ENCODE peak calls at places on chromosomes 3 and 15, in four cellular contexts. V is K562, C is H1, W is HepG2. N is an unnamed sample.

GRCh38 chr3:148992027-148992634 is 791 bp downstream of the GYG1 start:
- DNase-seq in V (peak), C (no peak), W (peak), N (no peak)

GRCh38 chr3:138046955-138047354 is 37.0 kb downstream of the CLDN18 start:
- DNase-seq in V (no peak), C (no peak), W (no peak), N (peak)

GRCh38 chr15:64772964-64773363 is 2.4 kb downstream of the RBPMS2 start:
- DNase-seq in V (no peak), C (no peak), W (no peak), N (no peak)

GRCh38 chr15:41230345-41230649 is 260 bp downstream of the EXD1 start:
- DNase-seq in V (no peak), C (no peak), W (no peak), N (no peak)

GRCh38 chr3:107813066-107813465 is 277.8 kb downstream of the CD47 start:
- DNase-seq in V (no peak), C (no peak), W (no peak), N (no peak)

GRCh38 chr3:32725721-32726120 is 40.7 kb downstream of the CNOT10 start:
- DNase-seq in V (no peak), C (no peak), W (no peak), N (no peak)

GRCh38 chr3:52058111-52058510 is 1.7 kb upstream of the DUSP7 start:
- DNase-seq in V (no peak), C (no peak), W (no peak), N (no peak)

GRCh38 chr3:147554332-147554731 is 145.2 kb downstream of the ZIC1 start:
- DNase-seq in V (no peak), C (no peak), W (no peak), N (no peak)

GRCh38 chr3:196638922-196639516 is 475 bp upstream of the NRROS start:
- DNase-seq in V (no peak), C (no peak), W (no peak), N (no peak)

GRCh38 chr3:106172780-106173179 is 304.0 kb upstream of the CBLB start:
- DNase-seq in V (no peak), C (no peak), W (no peak), N (peak)

GRCh38 chr3:117919611-117920010 is 1115.0 kb downstream of the IGSF11 start:
- DNase-seq in V (no peak), C (no peak), W (no peak), N (no peak)

GRCh38 chr15:59555696-59556095 is 55.9 kb upstream of the GCNT3 start:
- DNase-seq in V (no peak), C (no peak), W (no peak), N (no peak)

GRCh38 chr3:113685956-113686721 is 10.3 kb downstream of the USF3 start:
- DNase-seq in V (no peak), C (no peak), W (peak), N (no peak)

GRCh38 chr3:76826915-76827314 is 213.0 kb upstream of the ROBO2 start:
- DNase-seq in V (no peak), C (no peak), W (no peak), N (no peak)

GRCh38 chr3:195236801-195237570 is 34.0 kb downstream of the XXYLT1 start:
- DNase-seq in V (no peak), C (no peak), W (no peak), N (no peak)

GRCh38 chr15:100945006-100945405 is 25.8 kb downstream of the LRRK1 start:
- DNase-seq in V (no peak), C (no peak), W (no peak), N (no peak)

GRCh38 chr3:171286580-171287249 is 173.5 kb downstream of the TNIK start:
- DNase-seq in V (no peak), C (no peak), W (peak), N (peak)

GRCh38 chr3:178719036-178719635 is 182.9 kb downstream of the KCNMB2 start:
- DNase-seq in V (no peak), C (no peak), W (no peak), N (no peak)

GRCh38 chr15:70486012-70486411 is 277.3 kb downstream of the UACA start:
- DNase-seq in V (no peak), C (no peak), W (no peak), N (no peak)

GRCh38 chr15:69880616-69881309 is 217.0 kb downstream of the TLE3 start:
- DNase-seq in V (no peak), C (no peak), W (no peak), N (peak)

GRCh38 chr3:17355591-17355990 is 386.8 kb downstream of the TBC1D5 start:
- DNase-seq in V (no peak), C (no peak), W (no peak), N (no peak)

GRCh38 chr3:76500746-76501275 is 539.1 kb upstream of the ROBO2 start:
- DNase-seq in V (no peak), C (no peak), W (no peak), N (no peak)

GRCh38 chr15:55108858-55109518 is 87.8 kb downstream of the RSL24D1 start:
- DNase-seq in V (peak), C (peak), W (peak), N (peak)

GRCh38 chr3:10198761-10199688 is 34.3 kb downstream of the IRAK2 start:
- DNase-seq in V (peak), C (no peak), W (peak), N (peak)

GRCh38 chr3:123198352-123198751 is 3.4 kb upstream of the SEC22A start:
- DNase-seq in V (no peak), C (no peak), W (no peak), N (no peak)

DNA sequence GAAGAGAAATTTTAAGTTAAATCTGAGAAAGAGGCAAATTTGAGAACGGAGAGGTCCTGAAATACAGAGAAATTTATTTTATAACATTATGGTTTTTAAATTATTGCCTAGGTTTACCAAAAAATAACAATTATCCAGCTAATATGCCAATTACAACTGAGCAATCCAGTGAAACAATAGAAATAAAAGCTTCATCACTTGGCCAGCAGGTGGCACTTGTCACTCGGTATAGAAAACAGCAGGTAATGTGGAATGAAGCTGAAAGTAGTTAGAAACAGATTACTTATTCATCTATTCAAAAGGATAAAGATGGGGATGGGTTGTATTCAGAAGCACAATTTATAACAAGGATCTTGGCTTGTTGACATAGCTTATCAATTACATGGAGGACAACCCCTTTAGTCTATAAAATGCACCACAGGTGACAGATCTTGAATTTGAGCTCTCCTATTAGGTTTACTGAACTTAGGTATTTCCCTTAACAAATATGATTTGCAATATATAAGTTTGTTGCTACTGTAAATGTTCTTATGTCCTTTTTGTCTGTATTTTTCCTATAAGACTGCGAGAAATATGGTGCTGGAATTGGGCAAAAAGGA is 70.1 kb upstream of the GUCA1C start:
- DNase-seq in V (peak), C (no peak), W (peak), N (peak)
- TF ChIP-seq CEBPB in V (no peak), C (no peak), W (no peak), N (no peak)

DNA sequence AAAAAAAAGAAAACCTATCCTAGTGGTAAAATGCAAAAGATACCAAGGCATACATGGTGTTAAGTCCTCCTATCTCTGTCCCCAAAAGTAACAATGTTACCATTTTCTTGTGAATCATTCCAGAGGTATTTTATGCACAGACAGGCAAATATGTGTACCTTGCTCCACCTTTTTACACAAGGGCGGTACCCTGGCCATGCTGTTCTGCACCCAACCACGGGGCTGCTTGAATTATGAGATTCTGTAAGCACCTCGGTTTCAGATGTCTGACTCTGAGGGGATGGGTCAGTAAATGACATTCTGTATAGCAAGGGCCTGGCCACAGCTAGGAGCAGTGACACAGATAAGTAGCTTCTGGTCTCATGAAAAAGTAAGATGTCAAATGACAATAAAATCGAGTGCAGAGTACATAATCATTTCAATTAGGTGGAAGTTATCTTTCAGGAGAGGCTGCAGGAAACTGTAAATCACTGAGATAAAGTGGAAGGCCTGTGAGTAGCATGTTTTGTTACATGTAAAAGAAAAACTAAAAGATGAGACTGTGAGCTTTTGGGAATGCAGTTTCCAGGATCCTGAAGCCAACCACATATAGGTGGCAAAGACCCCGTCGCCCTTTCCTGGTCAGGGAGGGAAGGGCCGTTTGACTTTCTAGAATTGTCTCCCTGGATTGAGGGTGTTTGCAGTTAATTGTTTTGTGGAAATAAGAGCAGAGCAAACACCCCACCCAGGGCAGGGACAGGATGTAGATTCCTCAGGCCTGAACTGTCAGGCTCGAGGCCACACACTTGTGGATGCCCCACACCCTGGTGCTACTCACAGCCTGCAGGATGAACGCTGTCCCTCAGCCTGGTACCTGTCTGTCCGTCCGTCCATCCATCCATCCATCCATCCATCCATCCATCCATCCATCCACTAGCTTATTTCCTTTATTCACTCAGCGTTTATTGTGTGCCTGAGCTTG is 30.2 kb upstream of the FLNB start:
- DNase-seq in V (no peak), C (no peak), W (peak), N (no peak)
- H2AFZ ChIP-seq in V (no peak), C (no peak), W (no peak), N (no peak)

GRCh38 chr3:185732782-185733181 is 92.1 kb downstream of the IGF2BP2 start:
- DNase-seq in V (no peak), C (no peak), W (peak), N (no peak)
- TF ChIP-seq GABPA in V (no peak), C (no peak), W (no peak), N (no peak)

GRCh38 chr3:126083913-126084514 is at the start of gene SLC41A3:
- DNase-seq in V (peak), C (peak), W (peak), N (peak)
- TF ChIP-seq CEBPB in V (no peak), C (no peak), W (no peak), N (no peak)

GRCh38 chr3:158642474-158643210 is 1.7 kb upstream of the GFM1 start:
- DNase-seq in V (peak), C (no peak), W (no peak), N (no peak)
- H2AFZ ChIP-seq in V (peak), C (peak), W (peak), N (peak)

GRCh38 chr3:99484871-99485270 is 153.5 kb upstream of the COL8A1 start:
- DNase-seq in V (no peak), C (no peak), W (no peak), N (no peak)
- TF ChIP-seq GABPA in V (no peak), C (no peak), W (no peak), N (no peak)

DNA sequence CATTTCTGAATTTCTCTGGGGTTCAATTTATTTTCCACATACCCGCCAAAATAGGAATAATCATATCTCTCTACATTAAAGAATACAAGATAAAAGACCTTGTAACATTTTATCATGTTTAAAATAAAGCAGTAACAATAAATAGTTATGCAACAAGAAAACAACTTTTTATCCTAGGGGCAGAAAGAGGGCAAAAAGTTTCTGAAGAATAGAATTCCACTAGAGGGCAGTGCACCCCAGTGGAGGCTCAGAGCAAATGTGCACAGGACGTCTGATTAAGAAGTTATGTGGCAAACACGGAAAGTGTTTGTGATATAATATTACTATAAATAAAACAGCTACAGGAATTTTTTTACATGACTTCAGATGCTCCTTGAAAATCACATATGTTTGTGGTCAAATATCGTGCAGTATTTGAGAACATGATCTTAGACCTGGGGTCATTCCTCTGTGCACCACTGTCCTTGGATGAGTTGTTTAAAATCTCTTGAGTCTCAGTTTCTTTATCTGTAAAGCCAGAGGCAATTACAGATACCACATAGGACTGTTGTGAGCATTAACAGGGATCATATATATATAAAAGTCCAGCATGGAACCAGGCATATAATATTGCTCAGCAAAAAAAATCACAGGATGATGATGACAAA is 13.2 kb upstream of the PIK3R4 start:
- DNase-seq in V (peak), C (no peak), W (peak), N (no peak)
- TF ChIP-seq CEBPB in V (peak), C (peak), W (no peak), N (no peak)

GRCh38 chr3:159852821-159853505 is 135.7 kb upstream of the IL12A start:
- DNase-seq in V (no peak), C (no peak), W (no peak), N (no peak)
- H2AFZ ChIP-seq in V (no peak), C (no peak), W (no peak), N (peak)

GRCh38 chr15:77029166-77030041 is 34.5 kb downstream of the PSTPIP1 start:
- DNase-seq in V (peak), C (no peak), W (no peak), N (no peak)

GRCh38 chr15:77030928-77031375 is 36.0 kb downstream of the PSTPIP1 start:
- DNase-seq in V (no peak), C (no peak), W (no peak), N (no peak)

GRCh38 chr15:77031376-77032050 is 36.6 kb downstream of the PSTPIP1 start:
- DNase-seq in V (peak), C (no peak), W (peak), N (no peak)

GRCh38 chr15:77028451-77029165 is 33.7 kb downstream of the PSTPIP1 start:
- DNase-seq in V (no peak), C (no peak), W (no peak), N (no peak)

DNA sequence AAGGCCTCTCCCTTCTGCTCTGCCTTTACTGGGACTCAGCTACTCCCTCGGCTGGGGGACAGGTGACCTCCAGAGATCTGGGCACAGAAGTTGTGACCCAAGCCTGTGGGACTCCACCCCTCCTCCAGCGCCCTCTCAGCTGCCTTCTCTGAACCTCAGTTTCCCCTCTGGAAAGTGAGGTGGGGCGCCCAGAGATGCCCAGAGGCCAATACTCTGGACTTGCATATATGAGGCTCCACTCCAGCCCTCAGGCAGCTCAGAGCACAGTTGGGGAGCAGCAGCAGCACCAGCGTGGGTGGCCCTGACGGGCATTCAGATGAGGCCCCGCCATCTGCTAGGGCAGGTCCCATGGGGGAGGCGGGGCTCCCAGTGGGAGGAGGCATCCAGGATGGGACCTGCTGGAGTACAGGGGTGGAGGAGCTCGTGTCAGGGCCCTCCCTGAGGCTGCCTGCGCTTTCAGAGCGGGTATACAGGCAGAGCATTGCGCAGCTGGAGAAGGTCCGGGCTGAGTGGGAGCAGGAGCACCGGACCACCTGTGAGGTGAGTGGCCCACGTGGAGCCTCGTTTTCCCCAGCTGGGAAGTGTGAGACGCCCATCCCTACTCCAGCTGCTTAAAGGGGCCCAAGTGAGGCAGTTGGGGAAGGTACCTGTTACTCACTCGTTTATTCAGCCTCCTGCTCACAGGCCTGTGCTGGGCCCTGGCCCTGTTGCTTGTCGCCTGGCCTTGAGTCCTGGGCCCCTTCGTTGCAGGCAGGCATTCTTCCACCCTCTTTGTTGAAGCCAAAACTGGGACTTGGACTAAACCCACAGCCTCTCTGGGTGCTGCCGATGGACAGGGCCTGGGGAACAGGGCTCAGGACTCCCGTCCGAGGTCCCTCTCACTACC is 35.4 kb downstream of the PSTPIP1 start:
- DNase-seq in V (no peak), C (no peak), W (no peak), N (no peak)
- TF ChIP-seq GABPA in V (no peak), C (no peak), W (no peak), N (no peak)

DNA sequence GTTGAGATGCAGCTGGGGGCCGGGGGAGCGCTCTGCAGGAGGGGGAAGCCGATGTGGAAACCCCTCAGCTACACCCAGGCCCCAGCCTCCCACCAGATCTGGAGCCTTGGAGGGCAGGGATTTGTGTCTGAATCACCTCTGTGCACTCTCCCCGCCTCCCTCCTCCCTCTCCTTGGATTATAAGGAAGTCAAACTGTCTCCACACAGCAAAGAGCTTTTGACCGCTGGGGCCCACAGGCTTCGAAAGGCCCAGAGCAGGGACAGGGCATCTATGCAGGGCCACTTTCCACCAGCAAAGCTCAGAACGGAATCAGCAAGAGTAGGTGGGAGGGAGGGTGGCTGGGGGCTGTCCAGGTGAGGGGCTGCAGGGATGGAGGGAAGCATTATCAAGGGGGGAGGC is 68.9 kb downstream of the IQSEC1 start:
- DNase-seq in V (peak), C (no peak), W (no peak), N (no peak)
- TF ChIP-seq CEBPB in V (no peak), C (no peak), W (no peak), N (no peak)